ENCODE peak calls at places on chromosomes 11 and 22, in six cellular contexts. E, Y, R, T, I and L are unnamed samples.

GRCh38 chr22:37290737-37291136 is 8.4 kb downstream of the CYTH4 start:
- DNase-seq in E (peak), Y (no peak), I (no peak), R (no peak), T (no peak), L (no peak)

GRCh38 chr11:92285776-92286175 is 61.2 kb downstream of the FAT3 start:
- DNase-seq in R (no peak), Y (no peak), E (no peak), T (no peak), I (no peak), L (no peak)

GRCh38 chr22:42365337-42365865 is 66.8 kb downstream of the NFAM1 start:
- DNase-seq in Y (no peak), T (peak), R (no peak), E (no peak), I (no peak), L (no peak)

GRCh38 chr11:91243630-91244029 is 981.0 kb upstream of the FAT3 start:
- DNase-seq in T (no peak), Y (no peak), I (no peak), E (peak), R (no peak), L (peak)

GRCh38 chr11:67432655-67433349 is 4.5 kb downstream of the RPS6KB2 start:
- DNase-seq in T (no peak), Y (no peak), E (no peak), R (no peak), I (no peak), L (no peak)

GRCh38 chr11:8315463-8315862 is 51.8 kb upstream of the LMO1 start:
- DNase-seq in I (no peak), R (no peak), Y (no peak), E (no peak), T (no peak), L (no peak)

GRCh38 chr11:746289-747175 is 732 bp upstream of the TALDO1 start:
- DNase-seq in T (peak), I (no peak), R (no peak), Y (no peak), E (peak), L (no peak)

GRCh38 chr22:26822300-26822699 is 164.9 kb downstream of the MIAT start:
- DNase-seq in E (no peak), Y (no peak), R (no peak), I (no peak), T (no peak), L (no peak)

GRCh38 chr11:11313426-11313825 is 39.6 kb downstream of the CSNK2A3 start:
- DNase-seq in R (no peak), Y (no peak), I (no peak), T (no peak), E (peak), L (peak)

GRCh38 chr11:112320668-112321067 is 60.0 kb upstream of the PLET1 start:
- DNase-seq in T (no peak), R (peak), Y (peak), E (peak), I (no peak), L (peak)

GRCh38 chr22:26679003-26679629 is 21.7 kb downstream of the MIAT start:
- DNase-seq in R (peak), E (peak), Y (peak), T (peak), I (no peak), L (no peak)

GRCh38 chr22:20203142-20204099 is 52.6 kb upstream of the CCDC188 start:
- DNase-seq in E (peak), R (no peak), I (no peak), T (peak), Y (peak), L (no peak)

GRCh38 chr11:15687342-15687741 is 572.6 kb downstream of the INSC start:
- DNase-seq in E (no peak), I (no peak), R (no peak), Y (no peak), T (no peak), L (no peak)

GRCh38 chr11:71244116-71244815 is 8.1 kb downstream of the SHANK2 start:
- DNase-seq in R (no peak), E (no peak), I (no peak), Y (peak), T (no peak), L (no peak)

GRCh38 chr11:87030458-87031054 is 7.2 kb upstream of the TMEM135 start:
- DNase-seq in R (no peak), Y (no peak), E (peak), I (no peak), T (no peak), L (no peak)

GRCh38 chr11:11149671-11150459 is 203.2 kb downstream of the CSNK2A3 start:
- DNase-seq in T (no peak), I (no peak), Y (no peak), R (no peak), E (no peak), L (no peak)

GRCh38 chr11:113587318-113587739 is 112.1 kb upstream of the DRD2 start:
- DNase-seq in E (peak), R (no peak), I (no peak), T (no peak), Y (no peak), L (no peak)

GRCh38 chr22:50189184-50189848 is 3.6 kb downstream of the TRABD start:
- DNase-seq in T (no peak), I (no peak), Y (no peak), R (peak), E (no peak), L (no peak)

GRCh38 chr22:19816372-19817119 is 38.1 kb downstream of the GNB1L start:
- DNase-seq in E (no peak), T (no peak), I (no peak), R (no peak), Y (no peak), L (no peak)

GRCh38 chr11:1289211-1289935 is 20.1 kb downstream of the TOLLIP start:
- DNase-seq in R (no peak), T (no peak), Y (peak), I (no peak), E (no peak), L (no peak)

GRCh38 chr11:125123947-125124633 is 12.7 kb upstream of the TMEM218 start:
- DNase-seq in T (peak), E (peak), R (peak), Y (peak), I (no peak), L (no peak)

GRCh38 chr11:46944356-46944755 is 7.8 kb downstream of the CSTPP1 start:
- DNase-seq in Y (no peak), E (no peak), R (no peak), I (no peak), T (no peak), L (no peak)

GRCh38 chr11:75028321-75029097 is 39.8 kb downstream of the NEU3 start:
- DNase-seq in Y (no peak), T (no peak), E (no peak), R (no peak), I (no peak), L (no peak)

GRCh38 chr11:132312161-132312560 is 941.7 kb downstream of the NTM start:
- DNase-seq in E (peak), T (no peak), I (no peak), Y (no peak), R (no peak), L (peak)

GRCh38 chr11:131235328-131236298 is 134.8 kb upstream of the NTM start:
- DNase-seq in E (no peak), T (no peak), I (no peak), Y (no peak), R (no peak), L (no peak)

GRCh38 chr11:75328426-75329277 is 22.8 kb downstream of the ARRB1 start:
- DNase-seq in R (peak), Y (peak), I (no peak), T (peak), E (peak), L (peak)

GRCh38 chr11:72525466-72525865 is 91.1 kb upstream of the CLPB start:
- DNase-seq in E (no peak), I (no peak), T (no peak), R (no peak), Y (no peak), L (no peak)

GRCh38 chr11:111344032-111344431 is 35.0 kb downstream of the POU2AF1 start:
- DNase-seq in T (no peak), E (peak), R (peak), I (no peak), Y (no peak), L (no peak)

GRCh38 chr22:24162377-24162927 is 18.8 kb upstream of the SUSD2 start:
- DNase-seq in R (no peak), T (no peak), I (no peak), Y (no peak), E (no peak), L (no peak)

GRCh38 chr22:44532466-44533025 is 34.5 kb upstream of the RTL6 start:
- DNase-seq in E (peak), R (no peak), I (no peak), T (no peak), Y (no peak), L (no peak)
- H3K27ac ChIP-seq in E (no peak), R (no peak), I (no peak), T (no peak), Y (no peak), L (no peak)

GRCh38 chr11:13336246-13336873 is 58.8 kb downstream of the BMAL1 start:
- DNase-seq in T (no peak), I (no peak), E (no peak), Y (peak), R (no peak), L (no peak)
- H3K27ac ChIP-seq in T (no peak), I (no peak), E (no peak), Y (no peak), R (no peak), L (peak)

GRCh38 chr11:107848345-107848744 is 10.2 kb downstream of the SLC35F2 start:
- DNase-seq in T (peak), R (no peak), I (no peak), Y (no peak), E (no peak), L (no peak)

GRCh38 chr11:107849791-107850190 is 8.8 kb downstream of the SLC35F2 start:
- DNase-seq in T (no peak), Y (no peak), E (peak), I (no peak), R (no peak), L (no peak)

GRCh38 chr11:107840120-107840479 is 18.5 kb downstream of the SLC35F2 start:
- DNase-seq in I (no peak), Y (no peak), R (peak), E (no peak), T (no peak), L (no peak)

GRCh38 chr11:107844041-107844440 is 14.5 kb downstream of the SLC35F2 start:
- DNase-seq in T (no peak), E (peak), R (no peak), I (no peak), Y (no peak), L (peak)
- H3K27ac ChIP-seq in T (no peak), E (peak), R (no peak), I (no peak), Y (no peak), L (peak)

DNA sequence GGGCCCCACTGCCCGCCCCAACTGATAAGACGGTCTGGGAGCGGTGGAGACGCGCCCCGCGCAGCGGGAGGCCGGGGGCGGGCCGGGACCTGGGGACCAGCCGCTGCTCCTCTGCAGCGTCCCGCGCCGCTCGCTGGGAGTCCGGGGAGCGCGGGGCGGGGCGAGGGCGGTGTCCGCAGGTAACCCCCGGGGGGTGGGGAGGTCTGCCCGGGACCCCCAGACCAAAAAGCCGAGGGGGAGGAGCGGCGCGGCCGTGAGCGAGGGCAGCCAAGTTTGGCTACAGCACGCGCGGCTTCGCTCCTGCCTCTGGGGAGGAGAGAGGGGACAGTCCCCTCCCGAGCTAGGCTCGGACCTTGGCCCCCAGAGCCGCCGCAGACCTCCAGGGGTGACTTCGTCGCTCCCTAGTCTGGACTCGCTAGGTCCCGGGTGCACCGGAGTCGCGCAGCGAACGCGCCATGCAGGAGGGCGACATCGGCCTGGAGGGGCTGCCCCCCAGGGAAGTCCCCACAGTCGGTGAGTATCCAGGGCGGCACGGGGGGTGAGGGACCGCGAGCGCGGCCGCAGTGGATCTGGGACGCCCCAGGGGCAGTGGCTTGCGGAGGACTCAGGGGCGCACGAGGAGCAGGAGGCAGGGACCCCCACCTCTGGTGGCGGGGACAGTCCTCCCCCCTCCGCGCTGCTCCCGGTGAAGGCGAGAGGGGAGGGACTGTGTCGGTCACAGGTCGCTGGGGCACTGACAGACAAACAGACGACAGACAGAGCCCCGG is 92.3 kb upstream of the ANO1 start:
- DNase-seq in T (peak), R (no peak), I (no peak), Y (peak), E (no peak), L (no peak)
- H3K27ac ChIP-seq in T (no peak), R (peak), I (no peak), Y (peak), E (no peak), L (no peak)

GRCh38 chr22:43941449-43941848 is 13.8 kb upstream of the SAMM50 start:
- DNase-seq in T (no peak), R (no peak), I (no peak), Y (no peak), E (no peak), L (no peak)
- H3K27ac ChIP-seq in T (no peak), R (no peak), I (no peak), Y (no peak), E (no peak), L (no peak)

GRCh38 chr11:16801288-16801980 is 63.0 kb downstream of the C11orf58 start:
- DNase-seq in Y (no peak), I (no peak), T (no peak), R (no peak), E (no peak), L (no peak)

GRCh38 chr11:16807306-16807705 is 68.9 kb downstream of the C11orf58 start:
- DNase-seq in E (no peak), T (no peak), R (no peak), Y (no peak), I (no peak), L (no peak)

GRCh38 chr11:16806791-16807190 is 68.3 kb downstream of the C11orf58 start:
- DNase-seq in Y (no peak), T (no peak), I (no peak), R (no peak), E (no peak), L (no peak)

GRCh38 chr11:16805942-16806341 is 67.5 kb downstream of the C11orf58 start:
- DNase-seq in T (no peak), I (no peak), R (no peak), Y (no peak), E (peak), L (no peak)

DNA sequence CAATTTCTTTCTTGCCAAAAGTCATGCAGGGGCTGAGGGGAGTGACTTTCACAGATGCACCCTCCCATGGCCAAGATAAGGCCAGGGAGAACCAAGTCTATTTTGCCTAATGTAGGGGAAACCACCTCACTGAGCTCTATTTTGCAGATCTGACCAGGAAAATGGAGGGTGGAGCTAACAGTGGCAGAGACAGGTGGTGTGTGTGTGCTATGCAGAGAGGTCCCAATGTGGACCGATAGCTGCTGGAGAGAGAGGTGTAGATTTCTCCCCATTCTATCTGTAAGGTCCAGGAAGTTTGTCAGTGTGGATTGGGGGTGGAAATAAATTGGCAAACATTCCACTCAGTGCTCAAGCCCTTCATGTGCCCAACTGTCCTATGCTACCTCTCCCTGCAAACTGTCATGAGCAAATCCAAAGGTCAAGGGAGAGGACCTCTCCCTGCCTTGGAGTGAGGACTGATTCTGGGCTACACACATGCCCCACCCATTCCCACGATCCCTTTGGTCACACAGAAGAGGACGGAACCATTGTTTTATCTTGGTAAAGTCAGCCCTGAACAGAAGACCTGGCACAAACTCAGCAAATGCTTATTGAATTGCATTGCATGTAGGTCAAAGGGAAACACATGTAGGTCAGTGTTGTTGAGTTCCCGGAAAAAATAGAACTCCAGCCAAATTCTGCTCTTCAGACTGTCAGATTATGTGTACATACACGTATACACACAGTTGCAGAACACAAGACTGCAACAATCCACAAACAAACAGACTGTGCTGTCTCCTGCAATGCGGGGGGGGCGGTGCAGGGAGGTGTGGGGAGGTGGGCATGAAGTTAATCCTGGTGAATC is 65.9 kb downstream of the C11orf58 start:
- DNase-seq in T (no peak), I (no peak), Y (peak), R (peak), E (peak), L (no peak)
- H3K27ac ChIP-seq in T (no peak), I (no peak), Y (no peak), R (peak), E (no peak), L (no peak)

GRCh38 chr11:94329501-94329900 is 25.1 kb downstream of the IZUMO1R start:
- DNase-seq in Y (no peak), R (no peak), I (no peak), T (no peak), E (no peak), L (no peak)

GRCh38 chr11:94326947-94327346 is 22.6 kb downstream of the IZUMO1R start:
- DNase-seq in T (no peak), I (no peak), R (no peak), E (no peak), Y (no peak), L (no peak)

GRCh38 chr11:94322501-94322900 is 18.1 kb downstream of the IZUMO1R start:
- DNase-seq in T (no peak), I (no peak), R (no peak), E (no peak), Y (no peak), L (no peak)

GRCh38 chr11:94328587-94329080 is 24.3 kb downstream of the IZUMO1R start:
- DNase-seq in R (no peak), T (no peak), Y (no peak), I (no peak), E (no peak), L (no peak)

DNA sequence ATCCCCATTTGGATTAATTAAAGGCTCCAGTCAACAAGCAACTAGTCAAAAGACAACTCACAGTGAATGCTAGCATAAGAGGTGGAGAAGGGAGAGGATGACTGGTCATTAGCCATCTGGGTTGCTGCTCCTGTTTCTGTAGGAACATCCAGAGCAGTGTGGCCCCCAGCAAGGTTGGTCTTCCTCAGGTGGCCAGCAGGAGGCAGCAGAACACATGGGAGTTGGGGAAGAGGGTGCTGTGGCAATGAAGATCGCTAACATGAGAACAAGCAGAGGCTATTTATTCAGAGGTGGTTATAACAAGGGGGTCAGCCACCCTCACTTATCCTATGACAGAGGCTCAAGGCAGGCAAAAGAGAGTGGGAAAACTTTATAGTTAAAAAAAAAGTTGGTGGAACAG is 21.3 kb downstream of the IZUMO1R start:
- DNase-seq in E (peak), T (peak), R (peak), I (no peak), Y (no peak), L (no peak)
- H3K27ac ChIP-seq in E (no peak), T (no peak), R (no peak), I (no peak), Y (no peak), L (no peak)

GRCh38 chr11:2780850-2781412 is 81.1 kb upstream of the KCNQ1OT1 start:
- DNase-seq in Y (peak), E (no peak), T (no peak), R (peak), I (no peak), L (no peak)
- H3K27ac ChIP-seq in Y (peak), E (no peak), T (no peak), R (no peak), I (no peak), L (no peak)